ENCODE peak calls at places on chromosomes 11 and 22, in four cellular contexts. A is K562, I is HCT116, L is HepG2. Y is an unnamed sample.

GRCh38 chr22:34462795-34463194 is 542.5 kb upstream of the LARGE1 start:
- DNase-seq in A (no peak), I (no peak), L (no peak), Y (no peak)

GRCh38 chr22:50268655-50269113 is 1.5 kb downstream of the MAPK11 start:
- DNase-seq in A (no peak), I (no peak), L (no peak), Y (no peak)

GRCh38 chr11:72924568-72925190 is 110.5 kb downstream of the ATG16L2 start:
- DNase-seq in A (no peak), I (peak; percentile 8), L (peak; percentile 5), Y (peak; percentile 15)

GRCh38 chr11:1352696-1353382 is 36.9 kb upstream of the BRSK2 start:
- DNase-seq in A (peak; percentile 35), I (peak; percentile 40), L (no peak), Y (no peak)

GRCh38 chr22:40641269-40641668 is 4.8 kb upstream of the MRTFA start:
- DNase-seq in A (peak; percentile 73), I (peak; percentile 56), L (no peak), Y (no peak)

GRCh38 chr11:1238767-1239595 is 16.1 kb downstream of the MUC5B start:
- DNase-seq in A (peak; percentile 77), I (no peak), L (peak; percentile 22), Y (no peak)

GRCh38 chr11:19954899-19955298 is 205.4 kb downstream of the DBX1 start:
- DNase-seq in A (no peak), I (no peak), L (peak; percentile 56), Y (no peak)

GRCh38 chr22:35380013-35380412 is 883 bp upstream of the HMOX1 start:
- DNase-seq in A (no peak), I (no peak), L (no peak), Y (no peak)

GRCh38 chr11:46345881-46346484 is 1.3 kb upstream of the DGKZ start:
- DNase-seq in A (no peak), I (no peak), L (no peak), Y (no peak)

GRCh38 chr11:46347637-46348311 is 511 bp downstream of the DGKZ start:
- DNase-seq in A (peak; percentile 47), I (no peak), L (no peak), Y (no peak)

GRCh38 chr11:46343520-46343919 is 3.7 kb upstream of the DGKZ start:
- DNase-seq in A (no peak), I (no peak), L (peak; percentile 50), Y (no peak)

GRCh38 chr11:46346886-46347636 is at the start of gene DGKZ:
- DNase-seq in A (peak; percentile 98), I (peak; percentile 35), L (peak; percentile 66), Y (no peak)

GRCh38 chr11:46345131-46345597 is 2.1 kb upstream of the DGKZ start:
- DNase-seq in A (no peak), I (no peak), L (no peak), Y (no peak)
- H3K27ac ChIP-seq in A (no peak overlapping the region), I (no peak overlapping the region), L (no peak overlapping the region), Y (no peak overlapping the region)

GRCh38 chr11:118343981-118344521 is at the start of gene CD3G:
- DNase-seq in A (no peak), I (no peak), L (no peak), Y (no peak)
- TF ChIP-seq TCF7L2 in A (no peak), I (no peak), L (no peak), Y (no peak)

GRCh38 chr22:28992565-28993326 is 68.9 kb downstream of the C22orf31 start:
- DNase-seq in A (no peak), I (no peak), L (no peak), Y (no peak)

GRCh38 chr22:28989484-28989883 is 72.1 kb downstream of the C22orf31 start:
- DNase-seq in A (no peak), I (no peak), L (no peak), Y (no peak)

GRCh38 chr22:28988455-28988854 is 73.2 kb downstream of the C22orf31 start:
- DNase-seq in A (no peak), I (no peak), L (no peak), Y (no peak)

GRCh38 chr22:28989035-28989464 is 72.6 kb downstream of the C22orf31 start:
- DNase-seq in A (no peak), I (no peak), L (no peak), Y (no peak)

DNA sequence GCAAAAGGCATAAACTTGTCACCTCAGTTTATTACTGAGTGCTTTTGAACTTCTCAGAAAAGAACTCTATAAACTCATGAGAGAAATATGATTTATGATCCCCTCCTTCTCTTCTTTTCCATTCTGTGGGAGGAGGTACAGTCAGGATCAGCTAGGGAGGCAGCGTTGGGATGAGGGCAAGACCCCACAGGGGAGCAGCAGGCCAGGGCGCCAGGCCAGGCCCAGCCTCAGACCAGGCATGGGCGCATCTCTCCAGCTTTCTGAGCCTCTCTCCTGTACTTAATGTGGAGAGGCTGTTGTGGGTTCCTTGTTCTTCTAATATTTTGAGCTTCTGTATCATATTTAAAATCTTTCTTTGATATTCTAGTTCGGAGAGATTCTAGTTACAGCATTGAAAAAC is 71.7 kb downstream of the C22orf31 start:
- DNase-seq in A (no peak), I (no peak), L (no peak), Y (no peak)
- H3K27ac ChIP-seq in A (no peak overlapping the region), I (no peak overlapping the region), L (no peak overlapping the region), Y (no peak overlapping the region)

DNA sequence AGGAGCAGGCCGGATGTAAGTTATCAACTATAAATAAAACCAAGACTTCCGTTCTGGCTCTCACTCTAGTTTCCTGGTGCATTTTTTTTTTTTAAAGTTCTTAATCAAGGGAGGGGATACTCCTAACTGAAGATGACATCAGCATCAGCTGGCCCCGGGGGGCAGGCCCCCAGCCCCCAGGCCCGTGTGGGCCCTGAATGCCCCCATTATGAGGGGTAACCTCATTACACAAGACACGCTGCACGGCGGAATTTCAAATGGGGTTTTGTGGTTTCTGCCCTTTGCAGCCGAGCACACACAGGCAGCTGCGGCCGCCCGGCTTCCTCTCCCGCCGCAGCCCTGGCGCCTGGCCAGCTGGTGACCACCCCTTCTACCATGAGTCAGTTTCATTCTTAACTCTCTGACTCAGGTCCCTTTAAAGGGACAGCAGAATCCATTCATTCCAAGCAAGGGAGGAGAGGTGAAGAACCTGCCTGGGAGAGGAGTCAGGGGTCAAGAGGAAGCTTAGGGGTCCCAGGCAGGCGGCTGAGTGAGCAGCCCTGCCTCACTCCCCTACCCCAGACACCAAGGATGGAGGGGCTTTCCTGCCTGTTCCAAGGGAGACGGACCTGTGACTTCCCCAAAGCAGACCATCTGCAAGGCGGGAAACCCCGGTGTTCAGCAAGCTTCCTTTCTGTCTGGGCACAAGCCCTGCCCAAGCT is 3.4 kb downstream of the MYEOV start:
- DNase-seq in A (peak; percentile 87), I (peak; percentile 97), L (peak; percentile 89), Y (peak; percentile 96)
- TF ChIP-seq TCF7L2 in A (no peak), I (peak; percentile 96), L (no peak), Y (peak; percentile 90)

Y was measured in Panc1.